ENCODE peak calls at places on chromosomes 5 and 9, in ten cellular contexts. Y is A549; K is CD4-positive, CD25-positive, alpha-beta regulatory T cell; P is HepG2; J is right atrium auricular region; H is keratinocyte; E is PC-3; X is aorta; Q is heart left ventricle; Z is tibial artery. G is an unnamed sample.
A peak's percentile ranks its signal among the peaks of the same experiment; 100 is the strongest.

GRCh38 chr9:70409280-70409679 is 5.2 kb downstream of the KLF9 start:
- DNase-seq in Y (no peak), K (no peak), P (no peak), J (no peak), H (no peak), E (no peak), X (no peak), Q (no peak), Z (no peak), G (no peak)

GRCh38 chr5:103434057-103434456 is 128.5 kb downstream of the NUDT12 start:
- DNase-seq in Y (no peak), K (no peak), P (no peak), J (no peak), H (no peak), E (no peak), X (no peak), Q (no peak), Z (no peak), G (no peak)

GRCh38 chr5:151094861-151095260 is 14.0 kb upstream of the TNIP1 start:
- DNase-seq in Y (no peak), K (no peak), P (no peak), J (no peak), H (no peak), E (no peak), X (no peak), Q (no peak), Z (no peak), G (no peak)

GRCh38 chr9:108551030-108551964 is 304.5 kb downstream of the ACTL7B start:
- DNase-seq in Y (peak; percentile 40), K (no peak), P (no peak), J (no peak), H (peak; percentile 83), E (peak; percentile 91), X (no peak), Q (no peak), Z (no peak), G (peak; percentile 65)

GRCh38 chr5:107894361-107894760 is 223.6 kb upstream of the EFNA5 start:
- DNase-seq in Y (no peak), K (no peak), P (no peak), J (no peak), H (no peak), E (no peak), X (no peak), Q (no peak), Z (no peak), G (no peak)

GRCh38 chr9:127972316-127972871 is 8.4 kb downstream of the EEIG1 start:
- DNase-seq in Y (no peak), K (no peak), P (no peak), J (no peak), H (no peak), E (no peak), X (no peak), Q (peak; percentile 85), Z (no peak), G (no peak)

GRCh38 chr5:154214236-154215106 is 23.9 kb downstream of the GALNT10 start:
- DNase-seq in Y (peak; percentile 43), K (no peak), P (no peak), J (no peak), H (no peak), E (peak; percentile 77), X (no peak), Q (no peak), Z (no peak), G (no peak)

GRCh38 chr5:128062172-128062746 is 21.3 kb upstream of the SLC12A2 start:
- DNase-seq in Y (no peak), K (no peak), P (no peak), J (no peak), H (peak; percentile 21), E (peak; percentile 58), X (no peak), Q (no peak), Z (no peak), G (no peak)

GRCh38 chr9:114037961-114038723 is 40.0 kb downstream of the AMBP start:
- DNase-seq in Y (no peak), K (no peak), P (no peak), J (peak; percentile 50), H (no peak), E (no peak), X (no peak), Q (no peak), Z (no peak), G (no peak)

GRCh38 chr5:149422429-149423286 is 43.6 kb upstream of the IL17B start:
- DNase-seq in Y (no peak), K (no peak), P (peak; percentile 74), J (peak; percentile 78), H (no peak), E (no peak), X (peak; percentile 82), Q (peak; percentile 91), Z (no peak), G (peak; percentile 68)

GRCh38 chr9:34710023-34710422 is at the start of gene CCL21:
- DNase-seq in Y (no peak), K (no peak), P (no peak), J (peak; percentile 82), H (no peak), E (no peak), X (no peak), Q (peak; percentile 78), Z (peak; percentile 53), G (no peak)

GRCh38 chr5:140366770-140367630 is 7.0 kb downstream of the SLC4A9 start:
- DNase-seq in Y (no peak), K (no peak), P (no peak), J (no peak), H (no peak), E (no peak), X (no peak), Q (no peak), Z (no peak), G (no peak)

GRCh38 chr5:61275841-61276240 is 56.2 kb upstream of the ZSWIM6 start:
- DNase-seq in Y (no peak), K (no peak), P (no peak), J (peak; percentile 67), H (peak; percentile 7), E (peak; percentile 58), X (no peak), Q (peak; percentile 71), Z (peak; percentile 60), G (peak; percentile 58)

GRCh38 chr5:52632281-52632680 is 155.4 kb upstream of the ITGA1 start:
- DNase-seq in Y (no peak), K (no peak), P (no peak), J (no peak), H (no peak), E (no peak), X (no peak), Q (no peak), Z (no peak), G (no peak)

GRCh38 chr5:132065351-132065937 is 5.0 kb downstream of the IL3 start:
- DNase-seq in Y (peak; percentile 81), K (no peak), P (peak; percentile 53), J (no peak), H (no peak), E (peak; percentile 81), X (peak; percentile 83), Q (peak; percentile 43), Z (no peak), G (peak; percentile 57)

GRCh38 chr9:16743375-16743774 is 127.1 kb downstream of the BNC2 start:
- DNase-seq in Y (no peak), K (no peak), P (no peak), J (no peak), H (no peak), E (no peak), X (no peak), Q (no peak), Z (no peak), G (no peak)

GRCh38 chr9:91179237-91180138 is 182.2 kb downstream of the AUH start:
- DNase-seq in Y (no peak), K (no peak), P (no peak), J (peak; percentile 54), H (no peak), E (peak; percentile 63), X (no peak), Q (no peak), Z (no peak), G (no peak)

GRCh38 chr9:105316703-105317102 is 72.3 kb downstream of the SLC44A1 start:
- DNase-seq in Y (no peak), K (no peak), P (no peak), J (no peak), H (no peak), E (no peak), X (no peak), Q (no peak), Z (no peak), G (no peak)

GRCh38 chr5:164336276-164336675 is 830.9 kb downstream of the MAT2B start:
- DNase-seq in Y (no peak), K (no peak), P (no peak), J (no peak), H (no peak), E (no peak), X (no peak), Q (no peak), Z (no peak), G (no peak)
- H3K4me3 ChIP-seq in Y (no peak overlapping the region), K (no peak overlapping the region), P (no peak overlapping the region), J (no peak overlapping the region), H (no peak overlapping the region), E (no peak overlapping the region), X (no peak overlapping the region), Q (no peak overlapping the region), Z (no peak overlapping the region), G (no peak overlapping the region)

DNA sequence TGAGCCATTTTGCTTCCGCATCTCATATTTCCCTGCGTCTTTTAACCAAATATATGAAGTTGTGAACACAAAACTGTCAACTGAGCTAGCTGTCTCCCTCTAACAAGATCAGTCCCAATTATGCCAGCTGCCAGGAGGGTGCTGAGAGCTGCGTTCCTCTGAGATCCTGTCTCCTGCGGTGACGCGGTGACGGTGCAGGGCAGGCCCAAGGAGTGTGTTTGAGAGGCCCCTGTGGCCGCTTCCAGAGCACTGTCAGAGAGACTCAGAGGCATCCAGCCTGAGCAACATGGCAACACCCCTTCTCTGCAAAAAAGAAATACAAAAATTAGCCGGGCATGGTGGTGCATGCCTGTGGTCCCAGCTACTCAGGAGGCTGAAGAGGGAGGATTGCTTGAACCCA is 126.3 kb upstream of the FOXD4L5 start:
- DNase-seq in Y (no peak), K (no peak), P (no peak), J (no peak), H (no peak), E (no peak), X (no peak), Q (no peak), Z (no peak), G (no peak)
- H3K9me3 ChIP-seq in Y (no peaks in the 10 kb centered on the region), K (peaks cover 3% of the 10 kb centered on the region), P (no peaks in the 10 kb centered on the region), J (no peaks in the 10 kb centered on the region), H (peaks cover 19% of the 10 kb centered on the region), E (no peaks in the 10 kb centered on the region), X (no peaks in the 10 kb centered on the region), Q (no peaks in the 10 kb centered on the region), Z (peaks cover 9% of the 10 kb centered on the region), G (no peaks in the 10 kb centered on the region)

GRCh38 chr9:136820947-136821332 is 13.2 kb downstream of the RABL6 start:
- DNase-seq in Y (no peak), K (no peak), P (no peak), J (no peak), H (no peak), E (no peak), X (no peak), Q (peak; percentile 21), Z (no peak), G (no peak)
- H3K4me3 ChIP-seq in Y (no peak overlapping the region), K (no peak overlapping the region), P (no peak overlapping the region), J (peak overlapping the region; percentile 26), H (no peak overlapping the region), E (no peak overlapping the region), X (no peak overlapping the region), Q (no peak overlapping the region), Z (peak overlapping the region; percentile 45), G (peak overlapping the region; percentile 46)

DNA sequence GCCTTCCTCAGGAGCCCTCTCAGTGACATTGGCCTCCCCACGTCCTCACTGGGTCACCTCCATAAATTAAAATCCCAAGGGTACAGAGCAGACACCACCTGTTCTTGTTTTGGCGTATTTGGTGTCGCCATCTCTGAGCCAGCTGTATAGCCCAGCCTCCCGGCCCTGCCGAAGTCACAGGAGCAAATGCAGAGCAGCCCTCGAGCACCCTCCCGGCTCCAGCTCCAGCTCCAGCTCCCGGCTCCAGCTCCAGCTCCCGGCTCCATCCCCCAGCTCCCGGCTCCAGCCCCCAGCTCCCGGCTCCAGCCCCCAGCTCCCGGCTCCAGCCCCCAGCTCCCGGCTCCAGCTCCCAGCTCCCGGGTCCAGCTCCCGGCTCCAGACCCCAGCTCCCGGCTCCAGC is 74.3 kb downstream of the ZNF354C start:
- DNase-seq in Y (no peak), K (no peak), P (no peak), J (no peak), H (no peak), E (no peak), X (peak; percentile 25), Q (no peak), Z (no peak), G (no peak)
- H3K9me3 ChIP-seq in Y (peaks cover 15% of the 10 kb centered on the region), K (no peaks in the 10 kb centered on the region), P (no peaks in the 10 kb centered on the region), J (no peaks in the 10 kb centered on the region), H (peaks cover 7% of the 10 kb centered on the region), E (no peaks in the 10 kb centered on the region), X (no peaks in the 10 kb centered on the region), Q (no peaks in the 10 kb centered on the region), Z (no peaks in the 10 kb centered on the region), G (no peaks in the 10 kb centered on the region)

G was measured in psoas muscle.